ENCODE peak calls at places on chromosomes 12 and 14, in seven cellular contexts. N is left lobe of liver, A is NCI-H1930, T is stromal cell of bone marrow, D is RWPE1, E is uterus, Y is HEK293T. S is an unnamed sample.

GRCh38 chr12:111089616-111090015 is 169.2 kb upstream of the MYL2 start:
- DNase-seq in T (no peak), A (no peak), D (no peak), E (no peak), N (no peak), Y (no peak), S (no peak)

GRCh38 chr14:96094211-96094610 is 55.0 kb downstream of the C14orf132 start:
- DNase-seq in D (no peak), T (no peak), A (no peak), N (no peak), Y (no peak), E (peak; percentile 1), S (no peak)

GRCh38 chr14:64337901-64338615 is 43.9 kb upstream of the ESR2 start:
- DNase-seq in D (peak; percentile 46), T (peak; percentile 21), A (peak; percentile 75), E (peak; percentile 37), N (peak; percentile 46), Y (peak; percentile 57), S (no peak)

GRCh38 chr14:40268236-40268635 is 836.0 kb upstream of the FBXO33 start:
- DNase-seq in A (no peak), N (no peak), D (no peak), E (no peak), T (no peak), Y (no peak), S (no peak)

GRCh38 chr12:13252024-13252423 is 55.5 kb downstream of the EMP1 start:
- DNase-seq in Y (no peak), E (no peak), D (no peak), N (no peak), A (no peak), T (no peak), S (no peak)

GRCh38 chr12:2384533-2385328 is 331.9 kb downstream of the CACNA1C start:
- DNase-seq in D (no peak), E (peak; percentile 72), A (no peak), T (peak; percentile 86), Y (no peak), N (no peak), S (no peak)

GRCh38 chr14:22334627-22335026 is 254.4 kb downstream of the DAD1 start:
- DNase-seq in N (no peak), Y (no peak), D (no peak), E (no peak), T (no peak), A (no peak), S (no peak)

GRCh38 chr14:66082009-66082408 is 404.2 kb upstream of the CCDC196 start:
- DNase-seq in D (no peak), Y (no peak), N (no peak), A (no peak), E (no peak), T (no peak), S (no peak)

S was measured in T-helper 9 cell.